ENCODE peak calls at places on chromosome 14, in eight cellular contexts. F is GM10248, I is IMR-90, V is uterus, N is AG09309, G is bronchial epithelial cell, K is HL-60, M is fibroblast of the aortic adventitia. P is an unnamed sample.

GRCh38 chr14:60184597-60185555 is 19.7 kb upstream of the DHRS7 start:
- DNase-seq in V (no peak), K (no peak), G (no peak), M (no peak), N (no peak), I (no peak), F (no peak), P (no peak)

GRCh38 chr14:21721504-21721903 is 47.9 kb upstream of the OR4E1 start:
- DNase-seq in K (no peak), V (no peak), N (no peak), I (no peak), F (no peak), M (no peak), G (no peak), P (no peak)

GRCh38 chr14:63707216-63707615 is 20.6 kb downstream of the SGPP1 start:
- DNase-seq in V (no peak), M (no peak), I (no peak), K (no peak), N (no peak), G (peak), F (no peak), P (no peak)

GRCh38 chr14:59195898-59196297 is 7.4 kb downstream of the DAAM1 start:
- DNase-seq in M (no peak), N (no peak), I (no peak), V (no peak), F (no peak), K (no peak), G (no peak), P (no peak)

GRCh38 chr14:51552275-51552674 is 99.4 kb upstream of the FRMD6 start:
- DNase-seq in G (no peak), V (no peak), K (no peak), F (no peak), N (no peak), I (no peak), M (no peak), P (no peak)

GRCh38 chr14:54278087-54278486 is 118.7 kb upstream of the CDKN3 start:
- DNase-seq in M (no peak), V (no peak), G (no peak), F (no peak), N (no peak), I (no peak), K (no peak), P (no peak)

GRCh38 chr14:64800000-64800399 is 79.7 kb downstream of the SPTB start:
- DNase-seq in F (no peak), N (no peak), K (no peak), G (peak), M (peak), V (no peak), I (peak), P (peak)

GRCh38 chr14:23432102-23432925 is 3.1 kb downstream of the MYH7 start:
- DNase-seq in I (no peak), V (no peak), G (no peak), N (no peak), M (no peak), F (no peak), K (no peak), P (no peak)

GRCh38 chr14:79578470-79578869 is 632.8 kb downstream of the DIO2 start:
- DNase-seq in F (no peak), G (no peak), K (no peak), M (peak), I (no peak), V (no peak), N (no peak), P (no peak)

GRCh38 chr14:99841436-99842071 is 48.3 kb downstream of the EML1 start:
- DNase-seq in K (no peak), N (no peak), I (no peak), F (no peak), G (no peak), V (no peak), M (no peak), P (no peak)

GRCh38 chr14:31261859-31262739 is 54.5 kb upstream of the HECTD1 start:
- DNase-seq in M (peak), N (no peak), I (peak), G (peak), K (peak), V (peak), F (no peak), P (peak)

GRCh38 chr14:71539660-71540285 is 392.5 kb upstream of the RGS6 start:
- DNase-seq in M (no peak), F (no peak), I (no peak), N (no peak), K (no peak), V (no peak), G (no peak), P (no peak)

GRCh38 chr14:72679106-72679505 is 214.8 kb downstream of the DPF3 start:
- DNase-seq in F (no peak), M (peak), V (no peak), N (no peak), G (no peak), K (no peak), I (peak), P (peak)

GRCh38 chr14:73728106-73729014 is 14.2 kb upstream of the PNMA1 start:
- DNase-seq in V (peak), M (peak), I (peak), F (peak), K (peak), G (peak), N (no peak), P (peak)

GRCh38 chr14:100487304-100487703 is 99.9 kb downstream of the BEGAIN start:
- DNase-seq in G (no peak), V (no peak), N (no peak), M (no peak), F (no peak), I (no peak), K (no peak), P (no peak)

GRCh38 chr14:37515761-37516160 is 79.3 kb downstream of the FOXA1 start:
- DNase-seq in M (no peak), I (no peak), K (no peak), F (no peak), G (no peak), V (no peak), N (no peak), P (no peak)

GRCh38 chr14:102537981-102538597 is 28.5 kb upstream of the ANKRD9 start:
- DNase-seq in M (no peak), F (no peak), G (no peak), I (no peak), N (no peak), V (no peak), K (no peak), P (no peak)

GRCh38 chr14:67622675-67623074 is 3.0 kb downstream of the ARG2 start:
- DNase-seq in F (no peak), I (peak), M (peak), G (peak), V (peak), K (no peak), N (peak), P (peak)

GRCh38 chr14:55731881-55732498 is 152.0 kb downstream of the KTN1 start:
- DNase-seq in V (no peak), K (peak), M (peak), I (peak), F (no peak), N (no peak), G (no peak), P (peak)

GRCh38 chr14:31204593-31205534 is 2.7 kb downstream of the HECTD1 start:
- DNase-seq in I (no peak), F (no peak), V (no peak), N (no peak), G (no peak), K (no peak), M (no peak), P (no peak)

GRCh38 chr14:37232907-37233481 is 35.3 kb downstream of the MIPOL1 start:
- DNase-seq in F (peak), G (peak), M (peak), V (no peak), K (peak), I (peak), N (peak), P (peak)

GRCh38 chr14:51652168-51653095 is 722 bp downstream of the FRMD6 start:
- DNase-seq in K (no peak), G (no peak), V (peak), M (peak), N (no peak), F (peak), I (no peak), P (no peak)

GRCh38 chr14:96001866-96002510 is 37.2 kb upstream of the C14orf132 start:
- DNase-seq in N (no peak), M (no peak), G (no peak), V (no peak), F (no peak), I (peak), K (no peak), P (peak)

GRCh38 chr14:100117647-100118376 is 41.6 kb downstream of the DEGS2 start:
- DNase-seq in N (no peak), M (no peak), G (no peak), K (no peak), V (no peak), F (no peak), I (no peak), P (no peak)

GRCh38 chr14:23055621-23056256 is 1.6 kb downstream of the CDH24 start:
- DNase-seq in F (peak), K (no peak), N (no peak), M (no peak), V (no peak), I (peak), G (no peak), P (peak)

GRCh38 chr14:77965919-77966435 is 166.1 kb downstream of the ADCK1 start:
- DNase-seq in G (peak), N (no peak), V (no peak), I (peak), F (peak), M (peak), K (peak), P (peak)

GRCh38 chr14:78135450-78135891 is 34.7 kb upstream of the NRXN3 start:
- DNase-seq in V (no peak), N (no peak), K (no peak), G (peak), M (peak), I (no peak), F (no peak), P (no peak)

GRCh38 chr14:81435048-81435577 is 35.0 kb upstream of the STON2 start:
- DNase-seq in G (no peak), V (no peak), K (no peak), N (no peak), M (no peak), F (no peak), I (no peak), P (no peak)

GRCh38 chr14:78737606-78738005 is 567.4 kb downstream of the NRXN3 start:
- DNase-seq in N (no peak), F (no peak), G (no peak), V (no peak), K (no peak), M (no peak), I (no peak), P (no peak)

DNA sequence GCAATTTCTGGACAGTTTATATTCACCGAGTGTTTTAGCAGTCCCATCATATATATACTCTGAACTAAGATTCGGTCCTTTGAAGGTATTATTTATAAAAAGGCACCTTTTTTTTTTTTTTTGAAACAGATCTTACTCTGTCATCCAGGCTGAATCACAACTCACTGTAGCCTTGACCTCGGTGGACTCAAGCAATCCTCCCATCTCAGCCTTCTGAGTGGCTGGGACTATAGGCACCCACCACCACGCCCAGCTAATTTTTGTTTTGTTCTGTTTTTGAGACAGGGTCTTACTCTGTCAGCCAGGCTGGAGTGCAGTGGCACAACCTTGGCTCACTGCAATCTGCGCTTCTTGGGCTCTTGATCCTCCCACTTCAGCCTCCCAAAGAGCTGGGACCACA is 52.1 kb downstream of the BTBD7 start:
- DNase-seq in F (no peak), N (no peak), V (no peak), M (no peak), I (no peak), G (no peak), K (no peak), P (no peak)
- TF ChIP-seq CTCF in F (no peak), N (no peak), V (no peak), M (no peak), I (no peak), G (no peak), K (no peak), P (no peak)

DNA sequence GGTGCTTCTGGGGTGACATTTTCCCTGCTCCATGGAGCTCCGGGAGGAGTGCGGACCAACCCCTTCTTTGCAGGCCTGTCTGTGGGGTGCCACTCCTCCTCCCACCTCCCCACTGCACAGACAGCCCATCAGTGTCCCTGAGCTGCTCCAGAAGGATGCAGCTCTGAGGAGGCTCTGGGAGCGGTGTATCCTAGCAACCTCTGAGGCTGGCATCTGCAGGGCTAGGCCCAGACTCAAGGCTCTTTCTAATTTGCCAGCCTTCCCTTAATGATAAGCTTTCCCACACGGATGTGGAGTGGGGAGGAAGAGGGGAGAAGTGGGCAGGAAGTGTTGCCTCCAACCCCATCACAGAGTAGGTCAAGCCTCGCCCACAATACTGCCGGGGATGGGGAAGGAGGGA is 59.7 kb downstream of the CALM1 start:
- DNase-seq in N (no peak), G (no peak), M (no peak), V (no peak), I (no peak), K (no peak), F (no peak), P (no peak)
- TF ChIP-seq CTCF in N (no peak), G (no peak), M (no peak), V (no peak), I (no peak), K (no peak), F (no peak), P (no peak)

GRCh38 chr14:74792249-74793039 is 29.3 kb downstream of the YLPM1 start:
- DNase-seq in F (no peak), V (no peak), K (no peak), G (no peak), M (no peak), I (peak), N (no peak), P (peak)

GRCh38 chr14:74794947-74795346 is 31.8 kb downstream of the YLPM1 start:
- DNase-seq in M (no peak), I (no peak), F (no peak), G (no peak), N (no peak), V (no peak), K (no peak), P (no peak)

GRCh38 chr14:74793506-74794155 is 30.5 kb downstream of the YLPM1 start:
- DNase-seq in F (no peak), V (no peak), K (no peak), M (peak), N (no peak), G (no peak), I (no peak), P (peak)
- TF ChIP-seq CTCF in F (no peak), V (peak), K (no peak), M (peak), N (peak), G (peak), I (peak), P (peak)

DNA sequence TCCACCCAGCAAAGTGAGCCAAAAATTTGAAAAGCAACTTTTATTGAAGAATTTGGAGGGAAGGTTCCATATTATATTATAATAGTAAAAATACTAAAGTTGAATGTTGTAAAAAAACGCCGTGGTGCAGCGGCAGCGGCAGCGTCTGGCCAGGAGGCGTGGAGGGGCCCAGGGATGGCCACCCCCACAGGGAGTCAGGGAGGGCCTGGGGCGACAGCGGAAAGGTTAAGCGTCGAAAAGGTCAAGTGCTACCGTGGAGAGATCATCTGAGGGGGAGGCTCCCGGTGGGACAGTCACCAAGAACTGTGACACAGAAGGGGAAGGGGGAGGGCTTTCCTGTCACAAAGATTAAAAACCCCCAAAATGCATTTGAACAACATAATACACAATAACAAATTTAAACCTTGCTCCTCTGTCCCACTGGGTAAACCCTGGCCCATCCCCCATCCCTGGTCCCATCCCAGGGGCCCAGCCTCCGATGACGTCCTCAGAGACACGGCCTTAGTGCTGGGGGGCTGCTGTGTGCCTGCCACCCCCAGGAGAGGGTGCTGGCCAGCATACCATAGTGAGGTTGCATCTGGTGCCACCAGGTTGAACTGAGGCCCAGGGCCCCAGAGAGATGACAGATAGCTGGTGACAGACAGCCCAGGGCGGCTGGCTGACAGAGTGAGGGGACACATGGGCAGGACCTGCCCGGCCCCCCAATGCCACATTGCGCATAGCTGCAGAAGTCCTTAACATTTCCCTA is 16.6 kb downstream of the SIVA1 start:
- DNase-seq in G (no peak), F (no peak), K (no peak), V (no peak), M (no peak), I (no peak), N (no peak), P (no peak)
- TF ChIP-seq CTCF in G (no peak), F (no peak), K (no peak), V (no peak), M (no peak), I (no peak), N (no peak), P (no peak)

P was measured in AG10803.